ENCODE peak calls at places on chromosomes 13 and 19, in seven cellular contexts. T, P, S, K, R, U and D are unnamed samples.

GRCh38 chr13:21884299-21884878 is 213.5 kb downstream of the FGF9 start:
- DNase-seq in T (no peak), K (no peak), S (no peak), P (no peak), R (no peak), U (no peak), D (no peak)

GRCh38 chr19:37691881-37692504 is 27.6 kb downstream of the ZNF607 start:
- DNase-seq in T (peak), U (peak), K (peak), S (peak), P (peak), R (peak), D (peak)

GRCh38 chr19:55080121-55080914 is 4.6 kb downstream of the EPS8L1 start:
- DNase-seq in K (peak), P (peak), S (peak), R (peak), T (peak), U (peak), D (peak)

GRCh38 chr13:33119886-33120543 is 103.8 kb downstream of the KL start:
- DNase-seq in R (no peak), T (no peak), K (no peak), P (no peak), S (no peak), U (no peak), D (no peak)

GRCh38 chr13:76297331-76297730 is 588.9 kb downstream of the KCTD12 start:
- DNase-seq in T (no peak), S (no peak), R (no peak), K (no peak), U (no peak), P (no peak), D (no peak)

GRCh38 chr19:36152061-36152885 is at the start of gene COX7A1:
- DNase-seq in T (peak), S (no peak), R (peak), P (peak), U (peak), K (peak), D (peak)

GRCh38 chr19:39080431-39080830 is 3.7 kb upstream of the ACP7 start:
- DNase-seq in P (no peak), S (no peak), R (no peak), T (no peak), U (no peak), K (no peak), D (no peak)

GRCh38 chr13:21060063-21060826 is 1.1 kb downstream of the LATS2 start:
- DNase-seq in S (no peak), P (peak), R (peak), K (peak), U (peak), T (peak), D (peak)

GRCh38 chr19:2561895-2562294 is 86.0 kb downstream of the GADD45B start:
- DNase-seq in R (peak), T (peak), U (no peak), P (peak), K (no peak), S (peak), D (peak)

GRCh38 chr13:21676611-21677021 is 5.7 kb downstream of the FGF9 start:
- DNase-seq in S (no peak), T (peak), R (no peak), P (peak), U (peak), K (no peak), D (no peak)

GRCh38 chr19:42076375-42076944 is 494 bp downstream of the ZNF574 start:
- DNase-seq in S (no peak), R (no peak), T (peak), U (no peak), P (no peak), K (no peak), D (no peak)

GRCh38 chr13:99043700-99044300 is 65.9 kb upstream of the DOCK9 start:
- DNase-seq in T (no peak), P (no peak), R (no peak), K (no peak), U (no peak), S (no peak), D (no peak)

GRCh38 chr13:91894311-91894710 is 495.9 kb downstream of the GPC5 start:
- DNase-seq in T (no peak), P (no peak), U (no peak), S (no peak), R (no peak), K (no peak), D (no peak)

GRCh38 chr19:11375143-11375948 is 880 bp downstream of the SWSAP1 start:
- DNase-seq in T (peak), P (peak), K (peak), S (peak), R (peak), U (peak), D (peak)

GRCh38 chr19:55116232-55117062 is 990 bp downstream of the PPP1R12C start:
- DNase-seq in U (peak), S (peak), K (peak), R (peak), T (peak), P (peak), D (peak)

GRCh38 chr19:48713041-48713863 is 6.3 kb downstream of the MAMSTR start:
- DNase-seq in P (no peak), S (no peak), U (no peak), T (no peak), K (peak), R (no peak), D (peak)

GRCh38 chr13:30895773-30896172 is 10.3 kb upstream of the MEDAG start:
- DNase-seq in P (no peak), U (peak), S (no peak), K (peak), T (peak), R (peak), D (peak)

GRCh38 chr13:48231080-48231479 is 1.9 kb upstream of the ITM2B start:
- DNase-seq in S (no peak), K (no peak), P (no peak), R (no peak), U (no peak), T (no peak), D (no peak)

GRCh38 chr13:110161112-110161897 is 145.7 kb downstream of the COL4A1 start:
- DNase-seq in P (peak), R (peak), U (no peak), T (no peak), K (no peak), S (no peak), D (no peak)
- H3K27ac ChIP-seq in P (peak), R (peak), U (no peak), T (no peak), K (no peak), S (no peak), D (no peak)

DNA sequence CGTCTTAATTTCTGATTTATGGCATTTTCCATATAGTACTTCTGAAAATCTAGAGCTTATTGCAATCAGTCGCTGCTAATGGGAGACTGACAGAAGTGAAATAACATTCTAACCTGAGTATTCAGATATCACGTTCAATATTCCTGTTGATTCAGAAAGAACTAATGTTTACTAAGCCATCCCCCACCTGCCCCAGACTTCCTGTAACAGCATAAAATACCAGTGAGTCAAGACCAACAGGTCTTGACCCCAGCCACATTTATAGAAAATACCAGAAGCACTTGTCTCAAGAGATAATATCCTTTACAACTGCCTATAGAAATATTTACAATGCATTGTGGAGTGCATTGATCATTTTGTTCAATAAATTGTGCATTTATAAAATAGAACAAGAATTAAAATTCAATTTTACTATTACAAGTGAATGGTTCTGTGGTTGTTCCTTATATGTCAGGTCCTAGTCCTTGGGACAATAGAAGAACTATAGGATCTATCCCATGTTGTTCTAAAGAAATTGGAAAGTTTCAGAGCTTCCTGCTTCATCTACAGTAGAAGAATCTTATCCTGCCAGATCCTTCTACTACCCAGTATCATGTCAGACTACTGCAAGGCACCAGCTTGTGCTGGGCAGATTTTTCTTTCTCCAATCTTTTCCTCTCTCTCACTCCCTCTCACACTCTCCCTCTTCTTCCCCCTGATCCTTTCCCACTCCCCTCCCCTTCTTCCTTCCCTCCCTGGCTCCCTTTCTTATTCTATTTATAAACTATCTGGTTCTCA is 630.0 kb downstream of the DIAPH3 start:
- DNase-seq in T (no peak), P (no peak), U (no peak), R (no peak), S (no peak), K (no peak), D (no peak)
- H3K27ac ChIP-seq in T (peak), P (no peak), U (no peak), R (peak), S (no peak), K (no peak), D (no peak)

GRCh38 chr19:33194527-33194883 is 375 bp downstream of the LRP3 start:
- DNase-seq in S (no peak), K (peak), U (no peak), P (no peak), R (no peak), T (peak), D (peak)
- H3K27ac ChIP-seq in S (no peak), K (peak), U (peak), P (no peak), R (peak), T (no peak), D (no peak)

DNA sequence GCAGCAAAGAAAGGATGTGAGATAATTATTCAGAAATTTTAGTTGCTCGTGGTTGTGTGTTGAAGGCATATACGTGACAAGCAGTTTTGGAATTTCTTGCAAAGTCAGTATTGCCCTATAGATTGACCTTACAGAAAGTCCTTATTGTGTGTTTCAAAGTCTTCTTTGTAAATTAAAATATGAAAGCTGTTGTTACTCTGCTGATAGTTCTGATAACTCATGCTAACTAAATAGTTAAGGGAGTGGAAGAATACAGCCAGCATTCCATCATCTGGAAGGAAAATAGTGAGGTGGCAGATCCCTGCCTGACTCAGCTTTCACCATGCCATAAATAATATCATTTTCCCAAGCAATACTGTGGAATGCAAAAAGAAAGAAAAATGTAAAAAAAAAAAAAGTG is 27.2 kb downstream of the WASF3 start:
- DNase-seq in R (no peak), S (no peak), T (no peak), U (no peak), K (no peak), P (no peak), D (no peak)
- H3K27ac ChIP-seq in R (no peak), S (no peak), T (no peak), U (no peak), K (no peak), P (no peak), D (no peak)